ENCODE peak calls at places on chromosome 18, in four cellular contexts. Y is stomach, S is left ventricle myocardium inferior, V is kidney. J is an unnamed sample.

GRCh38 chr18:6624271-6624670 is 105.2 kb upstream of the ARHGAP28 start:
- DNase-seq in S (no peak), V (no peak), Y (no peak), J (no peak)

GRCh38 chr18:49547701-49548100 is 14.2 kb upstream of the LIPG start:
- DNase-seq in V (no peak), Y (no peak), S (no peak), J (no peak)

GRCh38 chr18:36176739-36177138 is 10.6 kb upstream of the MOCOS start:
- DNase-seq in S (no peak), V (no peak), Y (no peak), J (no peak)

GRCh38 chr18:48913201-48913600 is 37.6 kb downstream of the SMAD7 start:
- DNase-seq in Y (peak; percentile 51), V (no peak), S (no peak), J (no peak)

GRCh38 chr18:5527603-5528002 is 16.2 kb downstream of the EPB41L3 start:
- DNase-seq in V (no peak), S (peak; percentile 43), Y (no peak), J (peak; percentile 41)

GRCh38 chr18:65906621-65907034 is 155.8 kb downstream of the CDH7 start:
- DNase-seq in V (no peak), S (no peak), Y (no peak), J (no peak)

GRCh38 chr18:7146067-7146466 is 28.5 kb upstream of the LAMA1 start:
- DNase-seq in S (no peak), V (no peak), Y (no peak), J (no peak)

GRCh38 chr18:78041218-78041617 is 791.6 kb downstream of the GALR1 start:
- DNase-seq in Y (no peak), V (no peak), S (no peak), J (no peak)

GRCh38 chr18:44741551-44741950 is 60.9 kb downstream of the SETBP1 start:
- DNase-seq in S (no peak), V (no peak), Y (no peak), J (no peak)

GRCh38 chr18:10139783-10140410 is 226.1 kb downstream of the VAPA start:
- DNase-seq in V (no peak), S (no peak), Y (no peak), J (no peak)

GRCh38 chr18:77866309-77866708 is 616.7 kb downstream of the GALR1 start:
- DNase-seq in S (no peak), V (no peak), Y (no peak), J (no peak)

GRCh38 chr18:2522112-2522511 is 49.2 kb downstream of the METTL4 start:
- DNase-seq in V (no peak), Y (no peak), S (no peak), J (no peak)

GRCh38 chr18:23176701-23177432 is 41.6 kb downstream of the CABLES1 start:
- DNase-seq in Y (no peak), S (no peak), V (no peak), J (no peak)

GRCh38 chr18:48454146-48454796 is 45.1 kb upstream of the ZBTB7C start:
- DNase-seq in S (no peak), Y (no peak), V (peak; percentile 78), J (no peak)

GRCh38 chr18:8898990-8899389 is 193.6 kb downstream of the MTCL1 start:
- DNase-seq in S (no peak), V (no peak), Y (no peak), J (no peak)

GRCh38 chr18:3380384-3380961 is 69.5 kb upstream of the TGIF1 start:
- DNase-seq in V (no peak), Y (no peak), S (no peak), J (no peak)

GRCh38 chr18:26911840-26912239 is 46.3 kb upstream of the AQP4 start:
- DNase-seq in Y (no peak), V (no peak), S (no peak), J (no peak)

GRCh38 chr18:31970617-31971016 is 27.7 kb upstream of the TRAPPC8 start:
- DNase-seq in S (no peak), Y (no peak), V (no peak), J (no peak)

GRCh38 chr18:52237551-52237950 is 102.4 kb upstream of the DCC start:
- DNase-seq in S (no peak), V (no peak), Y (no peak), J (no peak)

GRCh38 chr18:10398571-10398970 is 55.9 kb upstream of the APCDD1 start:
- DNase-seq in S (no peak), Y (no peak), V (no peak), J (no peak)

GRCh38 chr18:42052137-42052708 is 97.2 kb downstream of the PIK3C3 start:
- DNase-seq in V (no peak), S (no peak), Y (no peak), J (no peak)

GRCh38 chr18:3789525-3789924 is 339.6 kb downstream of the TGIF1 start:
- DNase-seq in S (no peak), Y (no peak), V (no peak), J (no peak)

GRCh38 chr18:57083485-57083884 is 63.4 kb upstream of the BOD1L2 start:
- DNase-seq in S (no peak), Y (no peak), V (no peak), J (no peak)

GRCh38 chr18:57084331-57085298 is 62.3 kb upstream of the BOD1L2 start:
- DNase-seq in V (no peak), Y (no peak), S (no peak), J (no peak)

GRCh38 chr18:57088883-57089282 is 58.0 kb upstream of the BOD1L2 start:
- DNase-seq in Y (no peak), S (no peak), V (no peak), J (no peak)

GRCh38 chr18:57087985-57088384 is 58.9 kb upstream of the BOD1L2 start:
- DNase-seq in Y (no peak), V (no peak), S (no peak), J (no peak)

DNA sequence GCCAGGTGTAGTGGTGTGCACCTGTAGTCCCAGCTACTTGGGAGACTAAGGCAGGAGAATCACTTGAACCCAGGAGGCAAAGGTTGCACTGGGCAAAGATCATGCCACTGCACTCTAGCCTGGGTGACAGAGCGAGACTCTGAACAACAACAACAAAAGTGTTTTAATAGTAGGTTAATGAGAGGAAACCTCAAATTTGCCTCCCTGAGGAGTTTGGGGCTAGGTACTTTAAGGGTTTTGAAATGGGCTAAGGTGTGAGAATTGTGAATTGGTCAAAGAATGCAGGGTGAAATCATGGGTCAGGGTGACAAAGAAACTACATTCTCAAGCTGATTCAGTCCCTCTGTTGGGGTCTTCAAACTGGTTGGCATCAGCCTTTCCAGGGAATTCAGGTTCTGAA is 60.7 kb upstream of the BOD1L2 start:
- DNase-seq in Y (no peak), V (no peak), S (no peak), J (no peak)
- TF ChIP-seq CTCF in Y (no peak), V (no peak), S (no peak), J (no peak)

GRCh38 chr18:73923866-73924265 is 223.8 kb downstream of the FBXO15 start:
- DNase-seq in Y (no peak), V (no peak), S (no peak), J (no peak)

GRCh38 chr18:73924836-73925235 is 222.8 kb downstream of the FBXO15 start:
- DNase-seq in S (no peak), Y (no peak), V (no peak), J (no peak)

GRCh38 chr18:73924316-73924715 is 223.3 kb downstream of the FBXO15 start:
- DNase-seq in S (no peak), V (no peak), Y (no peak), J (no peak)

DNA sequence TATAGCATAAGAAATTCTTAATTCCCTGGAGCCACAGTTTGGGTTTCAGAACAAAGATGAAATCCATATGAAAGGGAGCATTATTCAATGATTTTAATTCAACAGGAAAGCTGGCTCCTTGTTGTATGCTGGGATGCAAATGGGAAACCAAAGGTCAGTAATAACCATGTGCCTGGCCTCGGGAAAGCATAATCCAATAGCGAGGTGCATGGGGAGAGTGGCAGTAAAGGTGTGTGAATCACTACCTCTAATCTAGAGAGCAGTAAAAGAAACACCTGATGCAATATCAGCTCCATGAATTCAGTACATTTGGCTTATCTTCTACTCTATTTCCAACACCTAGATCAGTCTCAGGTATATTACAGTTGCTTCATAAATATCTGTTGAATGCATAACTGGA is 220.1 kb downstream of the FBXO15 start:
- DNase-seq in V (no peak), Y (no peak), S (no peak), J (no peak)
- H3K27ac ChIP-seq in V (no peak overlapping the region), Y (no peak overlapping the region), S (no peak overlapping the region), J (no peak overlapping the region)

GRCh38 chr18:75160315-75160714 is 48.6 kb downstream of the PTGR3 start:
- DNase-seq in Y (no peak), V (no peak), S (no peak), J (no peak)

GRCh38 chr18:75163736-75164135 is 45.2 kb downstream of the PTGR3 start:
- DNase-seq in Y (no peak), V (no peak), S (no peak), J (no peak)

GRCh38 chr18:75162467-75162866 is 46.5 kb downstream of the PTGR3 start:
- DNase-seq in S (no peak), V (no peak), Y (no peak), J (peak; percentile 43)

GRCh38 chr18:75162978-75163377 is 46.0 kb downstream of the PTGR3 start:
- DNase-seq in S (no peak), V (no peak), Y (no peak), J (no peak)

GRCh38 chr18:75161629-75162028 is 47.3 kb downstream of the PTGR3 start:
- DNase-seq in V (no peak), Y (peak; percentile 54), S (peak; percentile 28), J (peak; percentile 31)
- TF ChIP-seq CTCF in V (no peak), Y (no peak), S (peak; percentile 26), J (no peak)

DNA sequence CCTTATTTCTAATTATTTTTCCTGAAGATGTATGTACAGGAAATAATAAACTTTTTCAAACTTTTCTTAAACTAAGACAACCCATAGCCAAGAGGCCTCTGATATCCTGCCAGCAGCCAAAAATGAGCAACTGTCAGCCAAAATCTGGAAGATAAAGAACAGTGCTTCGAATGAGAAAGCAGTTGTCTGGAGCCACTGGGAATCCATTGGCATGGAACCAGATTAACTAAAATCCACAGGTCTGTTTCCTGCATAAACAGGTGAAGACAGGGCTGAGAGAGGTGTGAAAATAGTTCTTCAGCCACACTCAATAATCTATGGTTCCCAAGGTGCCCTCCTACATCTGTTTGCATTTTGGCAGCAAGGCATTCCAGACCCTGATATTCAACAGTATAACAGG is 1076.7 kb upstream of the PIK3C3 start:
- DNase-seq in Y (no peak), V (no peak), S (no peak), J (no peak)
- H3K27ac ChIP-seq in Y (no peak overlapping the region), V (no peak overlapping the region), S (no peak overlapping the region), J (no peak overlapping the region)

GRCh38 chr18:50573679-50574078 is 13.8 kb downstream of the MAPK4 start:
- DNase-seq in Y (no peak), V (no peak), S (no peak), J (no peak)
- TF ChIP-seq CTCF in Y (no peak), V (no peak), S (peak; percentile 20), J (peak; percentile 12)

GRCh38 chr18:33744032-33744697 is 166.1 kb downstream of the ASXL3 start:
- DNase-seq in Y (no peak), V (no peak), S (no peak), J (no peak)
- H3K27ac ChIP-seq in Y (no peak overlapping the region), V (no peak overlapping the region), S (no peak overlapping the region), J (no peak overlapping the region)

J was measured in testis.